ENCODE peak calls at places on chromosome 4, in six cellular contexts. M is activated naive CD8-positive, alpha-beta T cell treated with anti-CD3 and anti-CD28 coated beads for 36 hours; A is activated CD4-positive, alpha-beta T cell treated with anti-CD3 and anti-CD28 coated beads for 48 hours; O is left cardiac atrium; L is H7; T is RWPE1. G is an unnamed sample.

GRCh38 chr4:86054676-86055075 is 305.2 kb downstream of the MAPK10 start:
- DNase-seq in M (no peak), A (no peak), O (no peak), L (no peak), T (no peak), G (no peak)

GRCh38 chr4:118834960-118835895 is 698 bp downstream of the SEC24D start:
- DNase-seq in M (peak; percentile 42), A (peak; percentile 58), O (peak; percentile 70), L (peak; percentile 46), T (peak; percentile 38), G (peak; percentile 31)

GRCh38 chr4:22187203-22187835 is 238.7 kb upstream of the KCNIP4 start:
- DNase-seq in M (no peak), A (no peak), O (no peak), L (no peak), T (no peak), G (no peak)

GRCh38 chr4:170015285-170015684 is 10.9 kb downstream of the MFAP3L start:
- DNase-seq in M (no peak), A (no peak), O (no peak), L (no peak), T (no peak), G (no peak)

GRCh38 chr4:123517971-123518370 is 121.4 kb downstream of the SPRY1 start:
- DNase-seq in M (no peak), A (no peak), O (no peak), L (no peak), T (no peak), G (no peak)

GRCh38 chr4:183444953-183445543 is 612 bp downstream of the CDKN2AIP start:
- DNase-seq in M (no peak), A (no peak), O (peak; percentile 51), L (peak; percentile 85), T (peak; percentile 45), G (no peak)

GRCh38 chr4:130141651-130142050 is 1045.7 kb downstream of the C4orf33 start:
- DNase-seq in M (no peak), A (no peak), O (no peak), L (no peak), T (no peak), G (no peak)

GRCh38 chr4:89221175-89221867 is 86.3 kb downstream of the GPRIN3 start:
- DNase-seq in M (no peak), A (no peak), O (no peak), L (no peak), T (no peak), G (no peak)

GRCh38 chr4:185811509-185812364 is at the start of gene SORBS2:
- DNase-seq in M (no peak), A (no peak), O (no peak), L (no peak), T (peak; percentile 25), G (no peak)

GRCh38 chr4:150746156-150746555 is 164.2 kb downstream of the MAB21L2 start:
- DNase-seq in M (no peak), A (no peak), O (no peak), L (no peak), T (peak; percentile 8), G (no peak)

GRCh38 chr4:81404294-81404693 is 67.4 kb downstream of the RASGEF1B start:
- DNase-seq in M (no peak), A (no peak), O (no peak), L (no peak), T (no peak), G (no peak)

GRCh38 chr4:2178986-2179385 is 62.9 kb downstream of the HAUS3 start:
- DNase-seq in M (no peak), A (no peak), O (no peak), L (no peak), T (no peak), G (no peak)

GRCh38 chr4:103498161-103499070 is 221.4 kb downstream of the TACR3 start:
- DNase-seq in M (peak; percentile 4), A (peak; percentile 5), O (no peak), L (no peak), T (peak; percentile 74), G (no peak)

GRCh38 chr4:159606835-159607234 is 504.0 kb downstream of the RAPGEF2 start:
- DNase-seq in M (no peak), A (no peak), O (no peak), L (no peak), T (no peak), G (no peak)

GRCh38 chr4:168639914-168640313 is 143.1 kb downstream of the PALLD start:
- DNase-seq in M (no peak), A (no peak), O (peak; percentile 53), L (no peak), T (no peak), G (no peak)

GRCh38 chr4:168618577-168619265 is 121.9 kb downstream of the PALLD start:
- DNase-seq in M (no peak), A (no peak), O (no peak), L (no peak), T (no peak), G (no peak)

GRCh38 chr4:149766135-149766534 is 49.5 kb downstream of the IQCM start:
- DNase-seq in M (no peak), A (no peak), O (no peak), L (no peak), T (no peak), G (no peak)

GRCh38 chr4:184568770-184569169 is 80.5 kb downstream of the CASP3 start:
- DNase-seq in M (no peak), A (no peak), O (no peak), L (no peak), T (no peak), G (no peak)

GRCh38 chr4:183241771-183242170 is 78.3 kb downstream of the CLDN22 start:
- DNase-seq in M (no peak), A (no peak), O (no peak), L (no peak), T (no peak), G (no peak)

GRCh38 chr4:25702848-25703247 is 47.2 kb downstream of the SLC34A2 start:
- DNase-seq in M (no peak), A (no peak), O (no peak), L (no peak), T (no peak), G (no peak)

GRCh38 chr4:170259631-170260153 is 169.9 kb upstream of the AADAT start:
- DNase-seq in M (peak; percentile 27), A (peak; percentile 66), O (peak; percentile 39), L (peak; percentile 45), T (peak; percentile 68), G (no peak)

GRCh38 chr4:123599920-123600394 is 203.4 kb downstream of the SPRY1 start:
- DNase-seq in M (peak; percentile 56), A (peak; percentile 32), O (peak; percentile 59), L (peak; percentile 49), T (no peak), G (no peak)

GRCh38 chr4:1411436-1412375 is 5.5 kb upstream of the NKX1-1 start:
- DNase-seq in M (no peak), A (no peak), O (no peak), L (peak; percentile 78), T (no peak), G (no peak)

GRCh38 chr4:33881176-33881575 is 2363.1 kb downstream of the ARAP2 start:
- DNase-seq in M (no peak), A (no peak), O (no peak), L (no peak), T (no peak), G (no peak)

GRCh38 chr4:168722391-168722790 is 225.5 kb downstream of the PALLD start:
- DNase-seq in M (no peak), A (no peak), O (no peak), L (no peak), T (no peak), G (no peak)

GRCh38 chr4:156949373-156949814 is 22.2 kb downstream of the PDGFC start:
- DNase-seq in M (no peak), A (no peak), O (no peak), L (no peak), T (peak; percentile 62), G (no peak)

GRCh38 chr4:6391852-6392188 is 80.6 kb downstream of the PPP2R2C start:
- DNase-seq in M (no peak), A (no peak), O (no peak), L (no peak), T (peak; percentile 66), G (no peak)

GRCh38 chr4:24730256-24731001 is 64.9 kb upstream of the SOD3 start:
- DNase-seq in M (no peak), A (no peak), O (peak; percentile 86), L (no peak), T (no peak), G (no peak)

GRCh38 chr4:24895461-24895860 is 17.4 kb downstream of the CCDC149 start:
- DNase-seq in M (no peak), A (no peak), O (no peak), L (no peak), T (no peak), G (no peak)

G was measured in activated B cell treated with CpG ODN at 0.5 μM for 24 hours.